ENCODE peak calls at places on chromosomes 2 and 18, in eight cellular contexts. F, I, P, T, M, B, V and D are unnamed samples.
A peak's percentile ranks its signal among the peaks of the same experiment; 100 is the strongest.

GRCh38 chr18:36375118-36375517 is 77.6 kb downstream of the FHOD3 start:
- DNase-seq in M (no peak), P (no peak), V (no peak), T (no peak), F (no peak), B (no peak), I (no peak), D (no peak)

GRCh38 chr2:124933883-124934282 is 908.8 kb downstream of the CNTNAP5 start:
- DNase-seq in V (no peak), M (no peak), P (no peak), T (no peak), B (no peak), I (no peak), F (no peak), D (no peak)

GRCh38 chr2:65800998-65801397 is 368.6 kb upstream of the SPRED2 start:
- DNase-seq in F (peak; percentile 39), V (peak; percentile 23), I (no peak), T (peak; percentile 41), M (no peak), P (no peak), B (no peak), D (no peak)

GRCh38 chr2:74304332-74305148 is 38.7 kb downstream of the SLC4A5 start:
- DNase-seq in M (no peak), I (no peak), F (no peak), V (no peak), T (no peak), B (no peak), P (no peak), D (no peak)

GRCh38 chr2:18835787-18836186 is 246.4 kb upstream of the NT5C1B start:
- DNase-seq in I (no peak), F (no peak), P (no peak), T (no peak), V (no peak), B (no peak), M (no peak), D (no peak)

GRCh38 chr18:42310956-42311355 is 355.9 kb downstream of the PIK3C3 start:
- DNase-seq in B (peak; percentile 46), T (no peak), F (no peak), P (no peak), M (no peak), I (no peak), V (no peak), D (no peak)

GRCh38 chr2:99881901-99882591 is 260.3 kb downstream of the AFF3 start:
- DNase-seq in T (peak; percentile 13), V (peak; percentile 95), I (no peak), B (no peak), P (no peak), F (peak; percentile 21), M (no peak), D (no peak)

GRCh38 chr2:218811382-218811781 is 20.2 kb downstream of the PRKAG3 start:
- DNase-seq in P (no peak), V (peak; percentile 52), M (peak; percentile 84), B (no peak), F (peak; percentile 45), I (no peak), T (no peak), D (no peak)

GRCh38 chr2:178479758-178480226 is 465 bp upstream of the PLEKHA3 start:
- DNase-seq in M (no peak), B (no peak), P (no peak), V (no peak), T (no peak), F (no peak), I (no peak), D (no peak)

GRCh38 chr2:51003345-51004192 is 28.4 kb downstream of the NRXN1 start:
- DNase-seq in T (no peak), F (no peak), P (no peak), B (no peak), I (no peak), M (no peak), V (peak; percentile 47), D (no peak)

GRCh38 chr2:229252996-229253395 is 18.1 kb downstream of the PID1 start:
- DNase-seq in I (no peak), P (no peak), T (no peak), F (no peak), V (no peak), M (no peak), B (no peak), D (no peak)

GRCh38 chr2:127170452-127171197 is 49.5 kb downstream of the CYP27C1 start:
- DNase-seq in B (no peak), V (no peak), T (no peak), I (no peak), M (no peak), F (no peak), P (peak; percentile 62), D (no peak)

GRCh38 chr18:22609642-22610041 is 191.9 kb upstream of the CTAGE1 start:
- DNase-seq in V (peak; percentile 16), P (peak; percentile 84), T (peak; percentile 67), M (no peak), I (peak; percentile 36), B (peak; percentile 25), F (peak; percentile 48), D (peak; percentile 76)

GRCh38 chr2:50564781-50565180 is 467.2 kb downstream of the NRXN1 start:
- DNase-seq in B (no peak), F (no peak), V (peak; percentile 11), P (no peak), T (no peak), I (no peak), M (no peak), D (no peak)

GRCh38 chr18:58310517-58310916 is 266.5 kb downstream of the NEDD4L start:
- DNase-seq in B (peak; percentile 32), P (peak; percentile 38), M (peak; percentile 86), F (peak; percentile 96), T (no peak), I (no peak), V (no peak), D (peak; percentile 51)

GRCh38 chr2:25740810-25741381 is 67.5 kb upstream of the DTNB start:
- DNase-seq in T (no peak), B (no peak), M (no peak), V (no peak), P (no peak), I (no peak), F (peak; percentile 57), D (no peak)

GRCh38 chr18:79519751-79520472 is 124.2 kb downstream of the NFATC1 start:
- DNase-seq in T (no peak), P (no peak), F (no peak), M (peak; percentile 31), V (peak; percentile 38), B (no peak), I (no peak), D (no peak)
- H3K4me3 ChIP-seq in T (no peak overlapping the region), P (no peak overlapping the region), F (no peak overlapping the region), M (no peak overlapping the region), V (no peak overlapping the region), B (no peak overlapping the region), I (peak overlapping the region; percentile 43), D (peak overlapping the region; percentile 27)

GRCh38 chr2:159175182-159175581 is 111.3 kb downstream of the WDSUB1 start:
- DNase-seq in V (no peak), M (no peak), P (no peak), B (no peak), T (no peak), I (no peak), F (no peak), D (no peak)
- TF ChIP-seq CTCF in V (no peak), M (no peak), P (no peak), B (no peak), T (no peak), I (no peak), F (no peak), D (no peak)

GRCh38 chr2:214019973-214020345 is 390.9 kb upstream of the VWC2L start:
- DNase-seq in V (no peak), P (no peak), B (no peak), I (no peak), M (no peak), T (no peak), F (no peak), D (no peak)

GRCh38 chr2:214014551-214015230 is 396.2 kb upstream of the VWC2L start:
- DNase-seq in I (no peak), B (no peak), T (no peak), F (no peak), P (no peak), V (peak; percentile 5), M (no peak), D (no peak)

DNA sequence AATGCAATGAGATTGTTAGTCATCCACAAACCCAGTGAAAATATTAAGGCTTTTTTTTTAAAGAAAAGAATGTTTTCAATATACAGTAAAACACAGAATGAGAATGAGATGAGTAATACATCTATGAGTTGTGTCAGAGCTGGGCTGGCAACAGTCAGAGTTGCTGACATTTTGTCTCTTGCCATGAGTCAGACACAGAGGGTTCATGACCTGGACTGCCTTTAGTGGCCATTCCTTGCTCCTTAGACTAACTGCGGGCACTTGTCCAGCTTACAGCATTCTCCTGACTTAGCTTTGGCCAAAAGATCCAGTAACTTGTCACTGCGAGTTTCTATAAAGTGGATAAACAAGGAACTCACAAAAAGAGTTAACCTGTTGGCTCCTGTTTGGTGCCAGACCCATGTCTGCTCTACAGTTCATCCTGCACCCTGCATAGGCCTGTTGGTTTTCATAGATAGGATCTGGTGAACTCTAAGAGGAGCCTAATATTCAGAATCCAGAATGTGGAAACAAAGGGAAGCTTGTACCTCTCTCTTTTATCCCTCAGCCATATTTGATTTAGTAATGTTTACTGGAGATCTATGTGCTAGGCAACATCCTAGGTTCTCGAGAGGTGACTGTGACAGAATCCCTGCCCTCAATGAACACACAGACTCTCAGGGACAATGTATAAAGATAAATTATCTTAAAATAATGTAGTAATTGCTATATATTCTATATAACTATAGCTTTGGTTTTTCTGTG is 391.5 kb upstream of the VWC2L start:
- DNase-seq in V (peak; percentile 97), B (peak; percentile 42), I (peak; percentile 52), F (peak; percentile 48), P (no peak), M (peak; percentile 44), T (peak; percentile 87), D (peak; percentile 42)
- H3K27ac ChIP-seq in V (peak overlapping the region; percentile 45), B (no peak overlapping the region), I (no peak overlapping the region), F (no peak overlapping the region), P (no peak overlapping the region), M (no peak overlapping the region), T (peak overlapping the region; percentile 65), D (no peak overlapping the region)

GRCh38 chr2:173050684-173051083 is 25.0 kb upstream of the MAP3K20 start:
- DNase-seq in T (no peak), P (no peak), M (no peak), F (no peak), V (no peak), I (no peak), B (no peak), D (no peak)

GRCh38 chr2:173048901-173049661 is 26.6 kb upstream of the MAP3K20 start:
- DNase-seq in I (peak; percentile 69), F (peak; percentile 77), V (peak; percentile 98), M (peak; percentile 48), T (peak; percentile 97), B (peak; percentile 85), P (peak; percentile 63), D (peak; percentile 74)

GRCh38 chr2:173051463-173051862 is 24.2 kb upstream of the MAP3K20 start:
- DNase-seq in V (no peak), F (no peak), T (no peak), B (no peak), I (no peak), M (no peak), P (no peak), D (no peak)

GRCh38 chr2:173049732-173050314 is 25.8 kb upstream of the MAP3K20 start:
- DNase-seq in I (no peak), T (no peak), P (no peak), F (no peak), B (no peak), V (no peak), M (no peak), D (no peak)

DNA sequence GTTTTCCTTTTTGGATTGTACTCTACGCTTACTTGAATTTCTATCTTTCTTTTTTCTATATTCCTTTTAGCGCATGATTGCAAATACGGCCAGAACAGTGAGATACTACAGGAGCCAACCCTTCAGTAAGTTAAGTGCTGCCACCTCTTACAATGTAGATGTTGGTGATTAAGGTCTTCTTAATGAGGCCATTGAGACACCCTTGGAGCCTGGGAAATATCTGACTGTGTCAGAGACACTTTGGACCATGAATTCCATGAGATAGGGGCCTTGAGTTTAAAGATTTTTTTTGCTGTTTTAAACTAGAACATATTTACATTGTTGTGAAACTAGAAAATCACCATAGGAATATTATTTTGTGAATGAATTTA is 27.1 kb upstream of the MAP3K20 start:
- DNase-seq in T (no peak), P (no peak), M (no peak), B (no peak), F (no peak), V (no peak), I (no peak), D (no peak)
- H3K4me3 ChIP-seq in T (no peak overlapping the region), P (no peak overlapping the region), M (no peak overlapping the region), B (no peak overlapping the region), F (no peak overlapping the region), V (no peak overlapping the region), I (no peak overlapping the region), D (no peak overlapping the region)